ENCODE peak calls at places on chromosomes 5 and 9, in four cellular contexts. D is PC-9, W is transverse colon, U is tibial artery. F is an unnamed sample.

GRCh38 chr5:67089200-67089725 is 107.3 kb downstream of the CD180 start:
- DNase-seq in D (no peak), W (no peak), U (no peak), F (peak; percentile 49)

GRCh38 chr9:114048533-114049452 is 29.3 kb downstream of the AMBP start:
- DNase-seq in D (no peak), W (no peak), U (no peak), F (no peak)

GRCh38 chr5:65871182-65871581 is 55.2 kb upstream of the ERBIN start:
- DNase-seq in D (peak; percentile 91), W (no peak), U (no peak), F (peak; percentile 85)

GRCh38 chr9:118318770-118319443 is 614.7 kb downstream of the TLR4 start:
- DNase-seq in D (peak; percentile 54), W (no peak), U (no peak), F (no peak)

GRCh38 chr5:36442796-36443195 is 141.1 kb upstream of the RANBP3L start:
- DNase-seq in D (peak; percentile 82), W (no peak), U (no peak), F (peak; percentile 69)

GRCh38 chr5:169161022-169161680 is 139.8 kb downstream of the SLIT3 start:
- DNase-seq in D (no peak), W (no peak), U (peak; percentile 75), F (no peak)

GRCh38 chr5:33969572-33970452 is 14.7 kb downstream of the SLC45A2 start:
- DNase-seq in D (peak; percentile 64), W (no peak), U (no peak), F (no peak)

GRCh38 chr9:20872340-20872977 is 159.0 kb downstream of the HACD4 start:
- DNase-seq in D (peak; percentile 34), W (no peak), U (no peak), F (no peak)

GRCh38 chr9:69951411-69951810 is 92.2 kb upstream of the MAMDC2 start:
- DNase-seq in D (no peak), W (no peak), U (no peak), F (peak; percentile 17)

GRCh38 chr9:33852216-33852826 is 35.4 kb downstream of the UBE2R2 start:
- DNase-seq in D (no peak), W (peak; percentile 81), U (peak; percentile 83), F (no peak)

GRCh38 chr9:132090771-132091170 is 11.1 kb upstream of the MED27 start:
- DNase-seq in D (peak; percentile 80), W (no peak), U (no peak), F (peak; percentile 39)

GRCh38 chr9:126500600-126501382 is 112.9 kb upstream of the LMX1B start:
- DNase-seq in D (peak; percentile 42), W (peak; percentile 64), U (peak; percentile 47), F (peak; percentile 23)

GRCh38 chr9:83477571-83477970 is 60.6 kb downstream of the FRMD3 start:
- DNase-seq in D (no peak), W (no peak), U (no peak), F (no peak)

GRCh38 chr9:83401328-83401895 is 136.8 kb downstream of the FRMD3 start:
- DNase-seq in D (no peak), W (no peak), U (no peak), F (no peak)

GRCh38 chr5:68562308-68562707 is 346.8 kb downstream of the PIK3R1 start:
- DNase-seq in D (no peak), W (no peak), U (no peak), F (peak; percentile 58)

DNA sequence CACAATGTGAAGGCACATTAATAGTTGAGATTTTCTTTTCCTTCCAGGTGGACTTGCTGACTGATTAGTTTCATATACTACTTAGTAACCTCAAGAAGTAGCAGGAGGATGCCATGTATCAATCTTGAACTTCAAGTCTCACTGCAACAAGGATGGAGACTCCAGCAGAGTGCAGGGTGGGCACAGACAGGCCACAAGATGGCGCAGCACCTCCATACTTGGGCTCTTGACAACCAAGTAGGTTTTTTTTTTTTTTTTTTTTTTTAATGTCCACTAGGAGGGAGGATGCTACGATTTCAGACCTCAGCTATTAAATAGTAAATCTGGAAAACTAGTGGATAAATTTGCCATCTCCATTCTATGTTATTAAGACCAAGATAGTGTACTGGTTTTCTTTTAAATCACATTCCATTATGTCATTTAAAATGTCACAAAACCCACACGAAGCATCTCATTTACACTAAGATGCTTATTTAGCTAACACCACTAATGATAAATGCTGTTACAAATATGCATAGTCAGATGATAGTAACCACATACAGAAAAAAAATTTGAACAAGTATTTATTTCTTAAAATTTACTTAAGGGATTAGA is 58.6 kb downstream of the IL6ST start:
- DNase-seq in D (peak; percentile 71), W (peak; percentile 83), U (peak; percentile 82), F (peak; percentile 74)
- TF ChIP-seq CTCF in D (peak; percentile 86), W (peak; percentile 80), U (peak; percentile 64), F (peak; percentile 86)

GRCh38 chr5:42689391-42689790 is 67.2 kb upstream of the CCDC152 start:
- DNase-seq in D (peak; percentile 21), W (no peak), U (no peak), F (no peak)

DNA sequence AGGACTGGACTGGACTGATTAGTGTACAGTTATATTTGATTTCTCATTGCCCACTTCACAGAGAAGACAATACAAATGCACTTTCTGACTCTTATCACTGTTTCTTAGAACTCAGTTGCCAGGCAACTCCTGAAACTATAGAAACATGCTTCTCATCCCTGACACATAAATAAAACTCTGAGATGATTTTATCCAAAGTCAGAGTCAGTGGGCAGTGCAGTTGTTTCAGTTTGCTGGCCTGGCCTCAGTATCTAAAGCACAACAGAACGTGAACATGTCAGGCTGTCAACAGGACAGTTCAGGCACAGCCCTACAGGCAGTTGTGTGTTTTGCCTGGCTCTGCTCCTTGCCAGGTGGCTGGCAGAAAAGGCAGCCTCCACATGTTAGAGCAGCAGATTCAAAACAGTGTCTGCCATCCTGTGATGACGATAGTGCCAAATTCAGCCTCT is 65.2 kb upstream of the CCDC152 start:
- DNase-seq in D (peak; percentile 25), W (no peak), U (no peak), F (peak; percentile 4)
- H3K27ac ChIP-seq in D (no peak overlapping the region), W (no peak overlapping the region), U (no peak overlapping the region), F (no peak overlapping the region)

DNA sequence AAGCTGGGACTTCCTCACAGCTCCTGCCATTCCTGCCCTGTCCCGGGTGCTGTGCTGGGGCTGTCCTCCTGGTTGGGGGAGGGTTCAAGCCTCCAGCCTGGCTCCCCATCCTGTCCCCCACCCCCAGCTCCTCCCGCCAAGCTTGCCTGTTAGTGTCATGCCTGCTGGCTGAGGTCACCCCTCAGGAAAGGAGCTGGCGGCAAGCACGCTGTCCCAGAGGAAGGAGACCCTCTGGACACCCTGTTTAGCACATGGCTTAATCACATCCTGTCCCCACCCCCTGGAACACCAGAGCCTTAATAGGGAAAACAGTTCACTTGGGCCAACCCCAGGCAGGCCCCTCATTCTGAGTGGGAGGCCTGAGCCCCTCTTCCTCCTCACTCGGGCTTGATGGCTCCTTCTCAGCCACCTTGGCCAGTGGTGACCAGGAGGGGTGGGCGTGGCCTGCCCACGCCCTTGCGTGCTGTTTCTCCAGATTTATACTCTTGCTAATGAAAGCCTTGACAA is 9.2 kb upstream of the PHYHD1 start:
- DNase-seq in D (peak; percentile 64), W (no peak), U (peak; percentile 66), F (peak; percentile 60)
- H3K4me1 ChIP-seq in D (peaks cover 44% of the 10 kb centered on the region), W (peaks cover 38% of the 10 kb centered on the region), U (peaks cover 17% of the 10 kb centered on the region), F (peaks cover 27% of the 10 kb centered on the region)

DNA sequence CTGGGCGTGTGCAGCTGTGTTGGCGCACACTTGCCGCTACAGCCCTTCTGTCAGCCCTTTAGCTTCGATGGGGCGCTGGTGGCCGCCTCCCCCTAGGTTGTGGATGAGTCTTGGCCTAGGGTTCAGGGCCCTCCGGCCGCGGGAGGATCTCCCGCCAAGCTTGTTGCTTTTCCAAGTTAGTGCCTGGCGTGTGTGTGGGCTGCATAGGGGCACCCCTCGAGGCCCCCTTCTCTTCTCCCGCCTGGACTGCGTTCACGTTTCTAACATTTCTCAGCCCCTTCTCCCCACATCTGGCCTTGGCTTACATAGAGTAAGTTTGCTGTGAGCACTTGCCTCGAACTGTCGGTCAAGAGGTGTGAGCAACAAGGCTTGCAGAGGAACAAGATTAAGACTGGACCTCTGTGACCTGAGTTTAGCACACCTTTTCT is 410 bp upstream of the OXCT1 start:
- DNase-seq in D (no peak), W (no peak), U (no peak), F (no peak)
- TF ChIP-seq CTCF in D (no peak), W (no peak), U (no peak), F (no peak)

GRCh38 chr5:148011407-148012124 is 52.2 kb upstream of the SPINK5 start:
- DNase-seq in D (peak; percentile 94), W (no peak), U (no peak), F (peak; percentile 94)
- H3K27ac ChIP-seq in D (no peak overlapping the region), W (no peak overlapping the region), U (no peak overlapping the region), F (no peak overlapping the region)

GRCh38 chr9:128005938-128006337 is 25.1 kb upstream of the EEIG1 start:
- DNase-seq in D (no peak), W (no peak), U (no peak), F (no peak)

GRCh38 chr9:128004011-128004604 is 23.3 kb upstream of the EEIG1 start:
- DNase-seq in D (no peak), W (no peak), U (no peak), F (no peak)

GRCh38 chr9:127999461-127999860 is 18.7 kb upstream of the EEIG1 start:
- DNase-seq in D (no peak), W (no peak), U (no peak), F (no peak)

GRCh38 chr9:128002959-128003358 is 22.2 kb upstream of the EEIG1 start:
- DNase-seq in D (no peak), W (no peak), U (no peak), F (no peak)

DNA sequence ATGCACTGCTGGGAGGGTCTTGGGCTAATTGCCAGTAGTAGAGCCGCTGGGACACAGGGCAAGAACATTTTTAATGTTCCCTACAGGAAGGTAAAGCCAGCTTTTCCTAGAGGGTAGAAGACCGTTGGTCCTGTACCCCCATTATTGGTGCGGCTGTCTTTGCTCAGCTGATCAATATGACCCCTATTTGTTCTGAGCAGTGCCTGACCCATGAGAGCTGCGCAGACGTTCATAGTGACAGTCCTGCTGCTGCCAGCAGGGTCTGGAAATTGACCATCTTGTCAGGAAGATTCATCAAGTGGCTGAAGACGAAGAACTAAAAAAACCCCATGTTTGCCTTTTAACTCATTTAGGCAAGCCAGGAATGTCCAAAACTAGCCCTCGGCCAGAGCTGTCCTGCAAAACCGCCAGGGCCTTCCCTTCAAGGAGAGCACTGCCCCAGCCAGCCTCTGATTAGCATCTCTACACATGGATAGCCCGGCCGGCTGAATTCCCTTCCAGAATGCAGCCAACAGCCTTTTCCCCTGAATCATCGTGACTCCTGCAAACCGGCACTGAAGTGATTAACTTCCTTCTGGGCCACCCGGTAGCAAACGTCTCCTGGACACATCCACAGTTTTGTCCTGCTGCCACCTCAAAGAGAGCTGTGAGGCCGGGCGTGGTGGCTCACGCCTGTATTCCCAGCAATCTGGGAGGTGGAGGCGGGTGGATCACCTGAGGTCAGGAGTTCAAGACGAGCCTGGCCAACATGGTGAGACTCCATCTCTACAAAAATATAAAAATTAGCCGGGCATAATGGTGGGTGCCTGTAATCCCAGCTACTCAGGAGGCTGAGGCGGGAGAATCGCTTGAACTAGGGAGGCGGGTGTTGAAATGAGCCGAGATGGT is 20.9 kb upstream of the EEIG1 start:
- DNase-seq in D (peak; percentile 97), W (no peak), U (no peak), F (no peak)
- H3K4me1 ChIP-seq in D (peaks cover 65% of the 10 kb centered on the region), W (no peaks in the 10 kb centered on the region), U (no peaks in the 10 kb centered on the region), F (no peaks in the 10 kb centered on the region)

DNA sequence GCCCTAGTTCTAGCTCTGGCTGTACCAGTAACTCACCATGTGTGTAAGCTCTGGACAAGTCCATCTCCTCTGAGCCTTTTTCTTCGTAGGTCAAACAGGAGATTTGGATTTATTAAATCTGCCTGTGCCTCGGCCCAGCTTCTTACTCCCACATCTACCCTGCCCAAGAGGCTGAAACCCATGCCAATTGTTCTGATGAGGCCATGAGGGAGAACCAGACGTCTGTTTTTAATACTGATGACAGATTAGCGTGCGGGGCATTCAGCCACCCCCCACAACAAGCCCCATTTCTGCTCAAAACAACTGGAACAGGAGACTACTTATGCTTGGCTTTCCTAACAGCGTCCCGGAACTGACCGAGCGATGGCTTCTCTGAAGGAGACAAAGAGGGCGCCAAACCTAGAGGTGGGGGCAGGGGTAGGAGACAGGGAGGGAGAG is 81.2 kb upstream of the TRIM32 start:
- DNase-seq in D (no peak), W (no peak), U (peak; percentile 30), F (no peak)
- TF ChIP-seq CTCF in D (no peak), W (no peak), U (no peak), F (no peak)

F was measured in foreskin keratinocyte.